ENCODE peak calls at places on chromosome 22, in four cellular contexts. Q, I, T and R are unnamed samples.

GRCh38 chr22:44172370-44173108 is 8.2 kb upstream of the PARVG start:
- DNase-seq in Q (no peak), I (no peak), T (peak; percentile 71), R (peak; percentile 29)

GRCh38 chr22:27715078-27715477 is 86.5 kb downstream of the MN1 start:
- DNase-seq in Q (no peak), I (no peak), T (no peak), R (no peak)

GRCh38 chr22:23381661-23382427 is 198.2 kb downstream of the IGLL1 start:
- DNase-seq in Q (no peak), I (no peak), T (no peak), R (no peak)

GRCh38 chr22:22085702-22086500 is 103.3 kb upstream of the TOP3B start:
- DNase-seq in Q (no peak), I (no peak), T (peak; percentile 68), R (no peak)

GRCh38 chr22:17266261-17266971 is 47.2 kb upstream of the ADA2 start:
- DNase-seq in Q (no peak), I (no peak), T (no peak), R (no peak)

GRCh38 chr22:17789379-17790200 is 15.3 kb upstream of the BID start:
- DNase-seq in Q (no peak), I (no peak), T (no peak), R (no peak)

GRCh38 chr22:39108487-39108886 is 11.4 kb downstream of the APOBEC3H start:
- DNase-seq in Q (no peak), I (no peak), T (no peak), R (no peak)

GRCh38 chr22:27866136-27867091 is 52.6 kb downstream of the PITPNB start:
- DNase-seq in Q (peak; percentile 36), I (no peak), T (peak; percentile 95), R (no peak)

GRCh38 chr22:35477911-35478582 is 62.6 kb upstream of the RASD2 start:
- DNase-seq in Q (peak; percentile 43), I (no peak), T (peak; percentile 70), R (no peak)

GRCh38 chr22:50012201-50013181 is at the start of gene IL17REL:
- DNase-seq in Q (no peak), I (no peak), T (peak; percentile 40), R (peak; percentile 7)

GRCh38 chr22:28771195-28771791 is 1.2 kb upstream of the CCDC117 start:
- DNase-seq in Q (no peak), I (no peak), T (no peak), R (no peak)

GRCh38 chr22:24200616-24201212 is 19.4 kb downstream of the SUSD2 start:
- DNase-seq in Q (no peak), I (no peak), T (peak; percentile 74), R (no peak)

GRCh38 chr22:36332623-36333331 is 55.0 kb downstream of the MYH9 start:
- DNase-seq in Q (no peak), I (no peak), T (peak; percentile 45), R (peak; percentile 66)

GRCh38 chr22:20998411-20999336 is 3.2 kb downstream of the THAP7 start:
- DNase-seq in Q (no peak), I (no peak), T (peak; percentile 63), R (no peak)

GRCh38 chr22:31738566-31738965 is 11.4 kb downstream of the PRR14L start:
- DNase-seq in Q (no peak), I (no peak), T (peak; percentile 23), R (no peak)

GRCh38 chr22:41341990-41342389 is 39.8 kb upstream of the TEF start:
- DNase-seq in Q (no peak), I (no peak), T (no peak), R (peak; percentile 21)

GRCh38 chr22:23204125-23204488 is 23.8 kb downstream of the BCR start:
- DNase-seq in Q (no peak), I (no peak), T (peak; percentile 80), R (no peak)

GRCh38 chr22:43180670-43181069 is 6.3 kb downstream of the TTLL12 start:
- DNase-seq in Q (no peak), I (no peak), T (no peak), R (no peak)

GRCh38 chr22:29485448-29485847 is 5.4 kb downstream of the NEFH start:
- DNase-seq in Q (no peak), I (no peak), T (no peak), R (no peak)

GRCh38 chr22:37205046-37205445 is 7.2 kb downstream of the SSTR3 start:
- DNase-seq in Q (no peak), I (no peak), T (no peak), R (no peak)

GRCh38 chr22:19962909-19963806 is 21.5 kb upstream of the TXNRD2 start:
- DNase-seq in Q (no peak), I (no peak), T (peak; percentile 94), R (peak; percentile 45)

GRCh38 chr22:17920145-17920605 is 104.2 kb downstream of the MICAL3 start:
- DNase-seq in Q (no peak), I (no peak), T (no peak), R (no peak)

GRCh38 chr22:45198463-45198795 is 34.7 kb downstream of the NUP50 start:
- DNase-seq in Q (no peak), I (no peak), T (no peak), R (no peak)

GRCh38 chr22:45550416-45550815 is 47.7 kb downstream of the FBLN1 start:
- DNase-seq in Q (no peak), I (no peak), T (no peak), R (no peak)

GRCh38 chr22:40727607-40728325 is 48.5 kb downstream of the MCHR1 start:
- DNase-seq in Q (no peak), I (no peak), T (no peak), R (no peak)

GRCh38 chr22:22097727-22098228 is 115.2 kb upstream of the TOP3B start:
- DNase-seq in Q (no peak), I (no peak), T (no peak), R (no peak)

GRCh38 chr22:48319321-48320047 is 1508.2 kb downstream of the BRD1 start:
- DNase-seq in Q (no peak), I (no peak), T (no peak), R (no peak)

GRCh38 chr22:32758866-32759385 is 42.6 kb upstream of the TIMP3 start:
- DNase-seq in Q (no peak), I (no peak), T (peak; percentile 22), R (no peak)

GRCh38 chr22:32574397-32574796 is 99.8 kb downstream of the FBXO7 start:
- DNase-seq in Q (no peak), I (no peak), T (no peak), R (peak; percentile 14)

GRCh38 chr22:19803736-19804267 is 43.2 kb downstream of the TBX1 start:
- DNase-seq in Q (no peak), I (no peak), T (no peak), R (no peak)

GRCh38 chr22:23383491-23384450 is 196.3 kb downstream of the IGLL1 start:
- DNase-seq in Q (no peak), I (no peak), T (peak; percentile 13), R (no peak)

GRCh38 chr22:50547231-50547851 is 1.6 kb downstream of the KLHDC7B start:
- DNase-seq in Q (no peak), I (no peak), T (no peak), R (no peak)

GRCh38 chr22:43228330-43228729 is 41.4 kb upstream of the TTLL12 start:
- DNase-seq in Q (no peak), I (no peak), T (peak; percentile 15), R (peak; percentile 56)